ENCODE peak calls at places on chromosomes 16 and 17, in five cellular contexts. One of them, this sample, is unnamed.

GRCh38 chr17:75338335-75338734 is 49.1 kb upstream of the SLC25A19 start:
- DNase-seq in stimulated activated CD4-positive, alpha-beta T cell treated with anti-CD3 and anti-CD28 coated beads, Interleukin-4, amount 100 ng/mL, for 4 hours: no peak
- DNase-seq in ELF-1: no peak
- DNase-seq in neural progenitor cell: no peak
- DNase-seq in aorta: no peak
- DNase-seq in this sample: no peak

GRCh38 chr17:36703860-36704266 is 102.5 kb downstream of the MRM1 start:
- DNase-seq in neural progenitor cell: peak
- DNase-seq in aorta: peak
- DNase-seq in stimulated activated CD4-positive, alpha-beta T cell treated with anti-CD3 and anti-CD28 coated beads, Interleukin-4, amount 100 ng/mL, for 4 hours: peak
- DNase-seq in ELF-1: peak
- DNase-seq in this sample: peak

GRCh38 chr16:58418601-58419000 is 26.3 kb downstream of the GINS3 start:
- DNase-seq in aorta: no peak
- DNase-seq in stimulated activated CD4-positive, alpha-beta T cell treated with anti-CD3 and anti-CD28 coated beads, Interleukin-4, amount 100 ng/mL, for 4 hours: no peak
- DNase-seq in ELF-1: peak
- DNase-seq in neural progenitor cell: no peak
- DNase-seq in this sample: no peak

GRCh38 chr16:49528564-49529150 is 155.1 kb downstream of the C16orf78 start:
- DNase-seq in neural progenitor cell: no peak
- DNase-seq in ELF-1: no peak
- DNase-seq in aorta: no peak
- DNase-seq in stimulated activated CD4-positive, alpha-beta T cell treated with anti-CD3 and anti-CD28 coated beads, Interleukin-4, amount 100 ng/mL, for 4 hours: no peak
- DNase-seq in this sample: no peak

GRCh38 chr17:47987240-47987835 is 16.4 kb downstream of the CDK5RAP3 start:
- DNase-seq in aorta: no peak
- DNase-seq in neural progenitor cell: peak
- DNase-seq in stimulated activated CD4-positive, alpha-beta T cell treated with anti-CD3 and anti-CD28 coated beads, Interleukin-4, amount 100 ng/mL, for 4 hours: no peak
- DNase-seq in ELF-1: peak
- DNase-seq in this sample: no peak

GRCh38 chr17:45218895-45219661 is 2.6 kb upstream of the FMNL1 start:
- DNase-seq in neural progenitor cell: peak
- DNase-seq in aorta: peak
- DNase-seq in stimulated activated CD4-positive, alpha-beta T cell treated with anti-CD3 and anti-CD28 coated beads, Interleukin-4, amount 100 ng/mL, for 4 hours: peak
- DNase-seq in ELF-1: peak
- DNase-seq in this sample: peak

GRCh38 chr17:63635787-63636186 is 13.6 kb downstream of the MAP3K3 start:
- DNase-seq in neural progenitor cell: no peak
- DNase-seq in aorta: no peak
- DNase-seq in ELF-1: no peak
- DNase-seq in stimulated activated CD4-positive, alpha-beta T cell treated with anti-CD3 and anti-CD28 coated beads, Interleukin-4, amount 100 ng/mL, for 4 hours: no peak
- DNase-seq in this sample: no peak

GRCh38 chr16:83513006-83513755 is 294.6 kb upstream of the HSBP1 start:
- DNase-seq in aorta: no peak
- DNase-seq in stimulated activated CD4-positive, alpha-beta T cell treated with anti-CD3 and anti-CD28 coated beads, Interleukin-4, amount 100 ng/mL, for 4 hours: no peak
- DNase-seq in neural progenitor cell: no peak
- DNase-seq in ELF-1: no peak
- DNase-seq in this sample: no peak

GRCh38 chr17:58693208-58693607 is 806 bp downstream of the RAD51C start:
- DNase-seq in aorta: no peak
- DNase-seq in ELF-1: no peak
- DNase-seq in stimulated activated CD4-positive, alpha-beta T cell treated with anti-CD3 and anti-CD28 coated beads, Interleukin-4, amount 100 ng/mL, for 4 hours: no peak
- DNase-seq in neural progenitor cell: no peak
- DNase-seq in this sample: no peak

GRCh38 chr17:75587718-75588545 is at the start of gene MYO15B:
- DNase-seq in stimulated activated CD4-positive, alpha-beta T cell treated with anti-CD3 and anti-CD28 coated beads, Interleukin-4, amount 100 ng/mL, for 4 hours: peak
- DNase-seq in ELF-1: peak
- DNase-seq in aorta: peak
- DNase-seq in neural progenitor cell: peak
- DNase-seq in this sample: peak

GRCh38 chr17:16250635-16251034 is 33.6 kb downstream of the PIGL start:
- DNase-seq in aorta: no peak
- DNase-seq in ELF-1: no peak
- DNase-seq in stimulated activated CD4-positive, alpha-beta T cell treated with anti-CD3 and anti-CD28 coated beads, Interleukin-4, amount 100 ng/mL, for 4 hours: no peak
- DNase-seq in neural progenitor cell: no peak
- DNase-seq in this sample: no peak

GRCh38 chr16:64278196-64278595 is 843.7 kb downstream of the CDH11 start:
- DNase-seq in ELF-1: no peak
- DNase-seq in neural progenitor cell: no peak
- DNase-seq in stimulated activated CD4-positive, alpha-beta T cell treated with anti-CD3 and anti-CD28 coated beads, Interleukin-4, amount 100 ng/mL, for 4 hours: no peak
- DNase-seq in aorta: no peak
- DNase-seq in this sample: no peak

GRCh38 chr17:69123626-69124025 is 18.1 kb downstream of the ABCA6 start:
- DNase-seq in aorta: no peak
- DNase-seq in ELF-1: no peak
- DNase-seq in stimulated activated CD4-positive, alpha-beta T cell treated with anti-CD3 and anti-CD28 coated beads, Interleukin-4, amount 100 ng/mL, for 4 hours: no peak
- DNase-seq in neural progenitor cell: no peak
- DNase-seq in this sample: no peak

GRCh38 chr17:37650419-37651003 is 7.3 kb upstream of the DDX52 start:
- DNase-seq in stimulated activated CD4-positive, alpha-beta T cell treated with anti-CD3 and anti-CD28 coated beads, Interleukin-4, amount 100 ng/mL, for 4 hours: no peak
- DNase-seq in aorta: no peak
- DNase-seq in ELF-1: peak
- DNase-seq in neural progenitor cell: peak
- DNase-seq in this sample: no peak

GRCh38 chr17:44829558-44830358 is at the start of gene GJC1:
- DNase-seq in aorta: peak
- DNase-seq in stimulated activated CD4-positive, alpha-beta T cell treated with anti-CD3 and anti-CD28 coated beads, Interleukin-4, amount 100 ng/mL, for 4 hours: no peak
- DNase-seq in ELF-1: peak
- DNase-seq in neural progenitor cell: peak
- DNase-seq in this sample: peak